ENCODE peak calls at places on chromosomes 13 and 19, in four cellular contexts. J, T, N and W are unnamed samples.

GRCh38 chr19:29404951-29405727 is 120.7 kb upstream of the VSTM2B start:
- DNase-seq in N (no peak), J (peak), T (no peak), W (no peak)

GRCh38 chr19:39679056-39679790 is 23.5 kb downstream of the LGALS16 start:
- DNase-seq in N (no peak), J (no peak), T (no peak), W (no peak)

GRCh38 chr19:46830864-46831263 is 19.8 kb downstream of the AP2S1 start:
- DNase-seq in N (no peak), T (no peak), J (no peak), W (no peak)

GRCh38 chr19:56139847-56140582 is 1.1 kb upstream of the ZNF444 start:
- DNase-seq in N (no peak), T (no peak), J (no peak), W (no peak)

GRCh38 chr13:74246398-74246975 is 112.3 kb upstream of the KLF12 start:
- DNase-seq in T (no peak), J (no peak), N (no peak), W (no peak)

GRCh38 chr19:46271488-46272197 is 25.2 kb upstream of the HIF3A start:
- DNase-seq in N (no peak), J (no peak), T (no peak), W (no peak)

GRCh38 chr13:40275636-40276035 is 390.8 kb downstream of the FOXO1 start:
- DNase-seq in T (no peak), N (no peak), J (no peak), W (no peak)

GRCh38 chr13:51785592-51786424 is 18.2 kb downstream of the DHRS12 start:
- DNase-seq in J (peak), T (no peak), N (no peak), W (peak)

GRCh38 chr13:32246468-32246867 is 68.7 kb downstream of the ZAR1L start:
- DNase-seq in T (peak), J (no peak), N (peak), W (peak)

GRCh38 chr19:15419413-15420025 is 731 bp upstream of the AKAP8L start:
- DNase-seq in T (no peak), N (no peak), J (no peak), W (no peak)